ENCODE peak calls at places on chromosomes 7 and 10, in five cellular contexts. U, P, Y, V and D are unnamed samples.

GRCh38 chr7:890868-891267 is 14.5 kb downstream of the GET4 start:
- DNase-seq in P (no peak), U (no peak), Y (no peak), V (no peak), D (no peak)

GRCh38 chr7:9507281-9507680 is 1073.9 kb downstream of the NXPH1 start:
- DNase-seq in Y (no peak), U (no peak), V (no peak), P (no peak), D (no peak)

GRCh38 chr7:111138196-111138569 is 47.3 kb downstream of the LRRN3 start:
- DNase-seq in Y (peak; percentile 67), P (peak; percentile 74), V (no peak), U (peak; percentile 60), D (peak; percentile 14)

GRCh38 chr7:33722383-33723096 is 182.8 kb upstream of the BMPER start:
- DNase-seq in Y (no peak), V (no peak), P (no peak), U (peak; percentile 41), D (no peak)

GRCh38 chr10:86377797-86378146 is 11.2 kb upstream of the GRID1 start:
- DNase-seq in P (no peak), V (no peak), U (no peak), Y (no peak), D (no peak)

GRCh38 chr7:75688200-75689136 is 50.3 kb downstream of the HIP1 start:
- DNase-seq in V (no peak), U (no peak), Y (no peak), P (no peak), D (no peak)

GRCh38 chr10:54559498-54559897 is 241.5 kb downstream of the PCDH15 start:
- DNase-seq in Y (no peak), P (no peak), V (no peak), U (no peak), D (no peak)

GRCh38 chr10:31083765-31084184 is 52.1 kb upstream of the ZNF438 start:
- DNase-seq in Y (peak; percentile 60), P (peak; percentile 88), U (peak; percentile 48), V (no peak), D (peak; percentile 25)

GRCh38 chr7:70568674-70569334 is 563.1 kb upstream of the GALNT17 start:
- DNase-seq in P (no peak), V (peak; percentile 70), U (no peak), Y (no peak), D (no peak)